ENCODE peak calls at places on chromosome 11, in nine cellular contexts. T, I, E, U, Q, S, P, K and H are unnamed samples.

GRCh38 chr11:60700689-60701508 is 1.5 kb downstream of the MS4A8 start:
- DNase-seq in T (no peak), I (peak), E (peak), U (peak), Q (peak), S (no peak), P (no peak), K (no peak), H (no peak)

GRCh38 chr11:63673579-63673978 is 2.4 kb upstream of the ATL3 start:
- DNase-seq in T (no peak), I (no peak), E (no peak), U (no peak), Q (no peak), S (peak), P (no peak), K (no peak), H (no peak)

GRCh38 chr11:6371825-6372224 is 18.4 kb upstream of the SMPD1 start:
- DNase-seq in T (no peak), I (no peak), E (no peak), U (no peak), Q (no peak), S (no peak), P (no peak), K (no peak), H (no peak)

GRCh38 chr11:86119062-86119461 is 50.2 kb upstream of the PICALM start:
- DNase-seq in T (no peak), I (no peak), E (no peak), U (no peak), Q (no peak), S (no peak), P (no peak), K (no peak), H (no peak)

GRCh38 chr11:71339178-71339881 is 87.0 kb upstream of the SHANK2 start:
- DNase-seq in T (no peak), I (no peak), E (no peak), U (no peak), Q (no peak), S (peak), P (no peak), K (no peak), H (no peak)

GRCh38 chr11:103543456-103543855 is 434.2 kb downstream of the DYNC2H1 start:
- DNase-seq in T (no peak), I (no peak), E (no peak), U (no peak), Q (no peak), S (no peak), P (no peak), K (no peak), H (no peak)

GRCh38 chr11:289706-290620 is 1.0 kb downstream of the PGGHG start:
- DNase-seq in T (no peak), I (no peak), E (no peak), U (no peak), Q (no peak), S (no peak), P (no peak), K (no peak), H (no peak)

GRCh38 chr11:71164621-71165020 is 87.8 kb downstream of the SHANK2 start:
- DNase-seq in T (no peak), I (no peak), E (no peak), U (no peak), Q (no peak), S (no peak), P (no peak), K (no peak), H (no peak)

GRCh38 chr11:35785287-35786167 is 123.0 kb downstream of the TRIM44 start:
- DNase-seq in T (no peak), I (no peak), E (no peak), U (no peak), Q (peak), S (peak), P (no peak), K (no peak), H (no peak)

GRCh38 chr11:79273781-79274180 is 167.0 kb downstream of the TENM4 start:
- DNase-seq in T (no peak), I (no peak), E (no peak), U (no peak), Q (no peak), S (no peak), P (no peak), K (no peak), H (no peak)

GRCh38 chr11:75802022-75802912 is 12.7 kb upstream of the UVRAG start:
- DNase-seq in T (no peak), I (no peak), E (no peak), U (no peak), Q (no peak), S (no peak), P (no peak), K (no peak), H (no peak)